ENCODE peak calls at places on chromosome 14, in seven cellular contexts. Q, H, L, O, U, W and Z are unnamed samples.

GRCh38 chr14:88079624-88080023 is 74.7 kb downstream of the GPR65 start:
- DNase-seq in Q (no peak), H (no peak), L (no peak), O (no peak), U (no peak), W (no peak), Z (no peak)

GRCh38 chr14:94227029-94227428 is 52.9 kb downstream of the PPP4R4 start:
- DNase-seq in Q (no peak), H (no peak), L (no peak), O (no peak), U (no peak), W (no peak), Z (no peak)

GRCh38 chr14:92540472-92541048 is 27.0 kb downstream of the RIN3 start:
- DNase-seq in Q (peak; percentile 98), H (peak; percentile 73), L (peak; percentile 93), O (peak; percentile 93), U (no peak), W (peak; percentile 80), Z (peak; percentile 92)

GRCh38 chr14:93688239-93688666 is 100.0 kb downstream of the PRIMA1 start:
- DNase-seq in Q (no peak), H (no peak), L (no peak), O (no peak), U (no peak), W (no peak), Z (no peak)

GRCh38 chr14:76236172-76237130 is 84.7 kb downstream of the GPATCH2L start:
- DNase-seq in Q (no peak), H (no peak), L (no peak), O (no peak), U (no peak), W (no peak), Z (no peak)

GRCh38 chr14:52032196-52032865 is 36.5 kb downstream of the NID2 start:
- DNase-seq in Q (no peak), H (no peak), L (no peak), O (no peak), U (no peak), W (no peak), Z (no peak)

GRCh38 chr14:79629372-79629771 is 581.9 kb downstream of the DIO2 start:
- DNase-seq in Q (no peak), H (no peak), L (no peak), O (no peak), U (no peak), W (no peak), Z (no peak)

GRCh38 chr14:40362856-40363255 is 930.6 kb upstream of the FBXO33 start:
- DNase-seq in Q (no peak), H (no peak), L (no peak), O (no peak), U (no peak), W (no peak), Z (no peak)

GRCh38 chr14:69584389-69584788 is 9.7 kb upstream of the CCDC177 start:
- DNase-seq in Q (no peak), H (no peak), L (no peak), O (no peak), U (no peak), W (no peak), Z (no peak)
- H3K4me1 ChIP-seq in Q (no peaks in the 10 kb centered on the region), H (peaks cover 3% of the 10 kb centered on the region), L (peaks cover 9% of the 10 kb centered on the region), O (no peaks in the 10 kb centered on the region), U (no peaks in the 10 kb centered on the region), W (peaks cover 5% of the 10 kb centered on the region), Z (no peaks in the 10 kb centered on the region)

DNA sequence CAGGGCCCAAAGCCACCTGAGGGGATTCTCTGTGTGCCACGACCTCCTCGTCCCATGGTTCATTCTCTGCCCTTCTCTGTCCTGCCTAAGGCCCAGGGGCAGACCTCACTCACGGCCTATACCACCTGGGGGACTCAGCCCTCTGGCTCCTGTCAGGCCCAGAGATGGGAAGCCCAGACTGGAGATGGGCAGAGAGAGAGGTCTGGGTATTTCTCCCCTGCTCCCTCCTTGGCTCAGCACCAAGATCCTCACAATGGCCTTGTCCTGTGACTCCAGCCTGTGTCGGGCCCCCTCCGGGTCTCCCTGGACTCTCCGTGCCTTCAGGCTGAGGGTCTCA is 46.9 kb upstream of the BCL11B start:
- DNase-seq in Q (peak; percentile 51), H (no peak), L (no peak), O (no peak), U (no peak), W (no peak), Z (no peak)
- H3K4me1 ChIP-seq in Q (no peaks in the 10 kb centered on the region), H (no peaks in the 10 kb centered on the region), L (no peaks in the 10 kb centered on the region), O (no peaks in the 10 kb centered on the region), U (peaks cover 5% of the 10 kb centered on the region), W (no peaks in the 10 kb centered on the region), Z (peaks cover 11% of the 10 kb centered on the region)

DNA sequence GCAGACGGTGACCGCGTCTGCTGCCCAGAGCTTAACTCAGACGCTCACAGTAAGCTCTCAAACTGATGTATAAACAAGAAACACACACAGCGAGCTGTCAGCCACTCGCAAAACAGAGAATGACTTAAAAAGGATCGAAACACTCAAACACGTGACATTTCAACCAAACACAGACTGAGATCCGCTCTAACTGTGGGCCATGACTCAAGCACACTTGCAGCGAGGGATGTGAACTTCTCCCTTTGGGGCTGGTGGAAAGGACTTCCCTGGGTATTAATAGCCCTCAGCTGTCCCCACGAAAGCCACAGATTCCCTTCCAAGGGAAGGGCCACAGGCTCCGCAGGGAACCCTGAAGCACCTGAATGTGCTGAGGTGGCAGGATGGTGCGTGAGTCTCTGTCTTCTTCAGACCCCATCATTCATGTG is 29.1 kb downstream of the CCDC88C start:
- DNase-seq in Q (peak; percentile 31), H (no peak), L (no peak), O (no peak), U (peak; percentile 60), W (no peak), Z (no peak)
- H3K4me1 ChIP-seq in Q (no peaks in the 10 kb centered on the region), H (no peaks in the 10 kb centered on the region), L (no peaks in the 10 kb centered on the region), O (peaks cover 6% of the 10 kb centered on the region), U (peaks cover 99% of the 10 kb centered on the region), W (peaks cover 43% of the 10 kb centered on the region), Z (peaks cover 4% of the 10 kb centered on the region)

DNA sequence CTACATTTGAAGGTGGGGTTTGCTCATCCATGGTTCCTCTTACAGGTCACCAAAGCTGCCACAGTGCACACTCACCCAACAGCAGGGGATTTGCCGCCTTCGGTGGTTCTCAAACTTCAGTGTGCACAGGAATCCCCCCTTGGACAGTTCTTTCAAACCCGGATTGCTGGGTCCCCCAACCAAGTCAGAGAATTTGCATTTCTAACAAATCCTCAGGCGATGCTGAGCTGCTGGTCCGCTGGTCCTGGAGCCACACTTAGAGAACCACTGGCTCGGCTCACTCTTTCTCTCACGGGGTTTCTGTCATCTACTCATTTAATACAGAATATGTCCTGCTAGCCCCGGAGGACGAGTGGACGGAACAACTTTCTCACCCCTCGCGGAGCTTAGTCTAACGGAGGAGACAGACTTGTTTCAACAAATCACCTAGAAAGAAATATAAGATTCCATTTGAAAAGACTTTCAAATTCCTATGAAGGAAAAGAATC is 24.1 kb upstream of the ZFP36L1 start:
- DNase-seq in Q (no peak), H (no peak), L (no peak), O (no peak), U (no peak), W (no peak), Z (no peak)
- H3K4me1 ChIP-seq in Q (peaks cover 3% of the 10 kb centered on the region), H (peaks cover 34% of the 10 kb centered on the region), L (peaks cover 23% of the 10 kb centered on the region), O (peaks cover 17% of the 10 kb centered on the region), U (peaks cover 78% of the 10 kb centered on the region), W (peaks cover 59% of the 10 kb centered on the region), Z (peaks cover 10% of the 10 kb centered on the region)

DNA sequence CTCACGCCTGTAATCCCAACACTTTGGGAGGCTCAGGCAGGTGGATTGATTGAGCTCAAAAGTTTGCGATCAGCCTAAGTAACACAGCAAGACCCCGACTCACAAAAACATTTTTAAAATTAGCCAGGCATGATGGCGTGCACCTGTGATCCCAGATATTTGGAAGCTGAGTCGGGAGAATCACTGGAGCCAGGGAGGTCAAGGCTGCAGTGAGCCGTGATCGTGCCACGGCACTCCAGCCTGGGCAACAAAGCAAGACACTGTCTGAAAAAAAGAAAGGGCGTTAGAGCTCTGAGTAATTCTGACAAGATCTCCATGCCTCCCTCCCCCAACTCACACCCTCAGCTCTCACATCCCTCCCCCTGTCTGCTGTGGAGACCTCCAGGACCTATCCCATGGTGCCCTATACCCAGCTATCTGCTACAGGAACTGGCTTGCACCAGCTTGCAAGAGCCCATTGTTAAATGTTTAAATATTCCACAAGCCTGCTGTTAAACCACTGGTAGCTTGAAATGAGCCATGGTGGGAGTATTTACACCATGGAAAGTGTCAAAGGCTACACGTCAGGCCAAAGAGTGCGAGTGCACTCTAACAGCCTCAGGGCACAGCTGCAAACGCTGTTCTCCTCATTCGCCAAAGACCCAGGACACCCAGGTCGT is 35.1 kb upstream of the PPP2R5C start:
- DNase-seq in Q (no peak), H (no peak), L (no peak), O (no peak), U (no peak), W (no peak), Z (peak; percentile 14)
- H3K4me1 ChIP-seq in Q (no peaks in the 10 kb centered on the region), H (no peaks in the 10 kb centered on the region), L (peaks cover 3% of the 10 kb centered on the region), O (peaks cover 2% of the 10 kb centered on the region), U (peaks cover 34% of the 10 kb centered on the region), W (peaks cover 23% of the 10 kb centered on the region), Z (peaks cover under 1% of the 10 kb centered on the region)

DNA sequence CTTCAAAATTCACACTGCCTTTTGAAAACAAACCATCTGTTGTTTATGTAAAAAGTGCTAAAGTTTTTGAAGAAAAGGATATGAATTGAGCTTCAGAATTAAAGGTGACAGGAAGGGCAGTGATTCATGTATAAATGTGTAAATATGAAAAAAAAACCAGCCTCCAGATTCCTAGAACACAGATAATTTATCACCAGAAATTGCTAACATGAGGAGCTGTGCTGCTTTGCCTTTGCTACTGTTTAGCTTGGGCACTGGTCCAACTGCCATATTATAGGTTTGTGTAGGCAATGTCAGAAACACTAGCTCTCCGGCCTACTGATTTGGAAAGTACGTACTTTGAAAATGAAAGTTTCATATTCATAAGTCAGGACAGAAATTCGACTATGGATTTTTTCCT is 133.0 kb downstream of the SLC35F4 start:
- DNase-seq in Q (no peak), H (no peak), L (no peak), O (peak; percentile 9), U (no peak), W (no peak), Z (peak; percentile 19)
- H3K4me1 ChIP-seq in Q (no peaks in the 10 kb centered on the region), H (no peaks in the 10 kb centered on the region), L (no peaks in the 10 kb centered on the region), O (no peaks in the 10 kb centered on the region), U (no peaks in the 10 kb centered on the region), W (no peaks in the 10 kb centered on the region), Z (no peaks in the 10 kb centered on the region)

GRCh38 chr14:104085032-104085888 is at the start of gene ASPG:
- DNase-seq in Q (peak; percentile 79), H (no peak), L (peak; percentile 25), O (no peak), U (peak; percentile 27), W (peak; percentile 56), Z (peak; percentile 68)

GRCh38 chr14:104086661-104087461 is 1.4 kb downstream of the ASPG start:
- DNase-seq in Q (no peak), H (no peak), L (no peak), O (no peak), U (no peak), W (no peak), Z (peak; percentile 24)

GRCh38 chr14:104085889-104086201 is 345 bp downstream of the ASPG start:
- DNase-seq in Q (peak; percentile 74), H (no peak), L (peak; percentile 16), O (no peak), U (no peak), W (peak; percentile 48), Z (no peak)

GRCh38 chr14:104087505-104087904 is 2.0 kb downstream of the ASPG start:
- DNase-seq in Q (no peak), H (no peak), L (peak; percentile 13), O (no peak), U (no peak), W (peak; percentile 43), Z (peak; percentile 27)

GRCh38 chr14:104086210-104086660 is 735 bp downstream of the ASPG start:
- DNase-seq in Q (no peak), H (no peak), L (peak; percentile 11), O (no peak), U (no peak), W (peak; percentile 48), Z (peak; percentile 27)
- H3K4me1 ChIP-seq in Q (no peaks in the 10 kb centered on the region), H (peaks cover 4% of the 10 kb centered on the region), L (peaks cover 8% of the 10 kb centered on the region), O (peaks cover 2% of the 10 kb centered on the region), U (peaks cover 5% of the 10 kb centered on the region), W (peaks cover 8% of the 10 kb centered on the region), Z (peaks cover 43% of the 10 kb centered on the region)

GRCh38 chr14:104171029-104171697 is 32.8 kb downstream of the KIF26A start:
- DNase-seq in Q (no peak), H (no peak), L (no peak), O (peak; percentile 29), U (no peak), W (peak; percentile 62), Z (no peak)
- H3K4me1 ChIP-seq in Q (no peaks in the 10 kb centered on the region), H (no peaks in the 10 kb centered on the region), L (no peaks in the 10 kb centered on the region), O (no peaks in the 10 kb centered on the region), U (no peaks in the 10 kb centered on the region), W (peaks cover 8% of the 10 kb centered on the region), Z (no peaks in the 10 kb centered on the region)